ENCODE peak calls at places on chromosomes 3 and 15, in seven cellular contexts. V is Peyer's patch, N is body of pancreas, L is heart left ventricle, X is GM12891, Q is lower leg skin, T is breast epithelium. I is an unnamed sample.
A peak's percentile ranks its signal among the peaks of the same experiment; 100 is the strongest.

GRCh38 chr15:101056366-101057334 is 137.5 kb downstream of the LRRK1 start:
- DNase-seq in Q (peak; percentile 8), X (no peak), T (no peak), V (no peak), N (no peak), L (no peak), I (no peak)

GRCh38 chr3:46673151-46674030 is 20.1 kb downstream of the ALS2CL start:
- DNase-seq in V (no peak), L (peak; percentile 37), X (no peak), N (peak; percentile 4), T (peak; percentile 22), Q (no peak), I (peak; percentile 7)

GRCh38 chr3:107710851-107711250 is 188.1 kb downstream of the BBX start:
- DNase-seq in N (peak; percentile 32), X (no peak), V (no peak), Q (no peak), L (no peak), T (no peak), I (peak; percentile 89)

GRCh38 chr15:77421370-77421700 is 647 bp downstream of the HMG20A start:
- DNase-seq in X (no peak), T (no peak), Q (no peak), N (no peak), L (no peak), V (no peak), I (no peak)

GRCh38 chr3:20043398-20043797 is 3.2 kb downstream of the KAT2B start:
- DNase-seq in X (no peak), L (peak; percentile 87), Q (peak; percentile 85), T (peak; percentile 75), N (peak; percentile 76), V (peak; percentile 85), I (peak; percentile 89)

GRCh38 chr15:56045068-56045748 is 51.8 kb upstream of the NEDD4 start:
- DNase-seq in Q (no peak), T (no peak), V (no peak), N (no peak), X (no peak), L (no peak), I (no peak)

GRCh38 chr3:10249833-10250232 is 1.6 kb downstream of the TATDN2 start:
- DNase-seq in V (no peak), X (no peak), L (no peak), T (no peak), Q (no peak), N (no peak), I (no peak)

GRCh38 chr15:26731965-26732364 is 40.9 kb downstream of the GABRB3 start:
- DNase-seq in N (no peak), X (no peak), L (no peak), T (no peak), V (no peak), Q (no peak), I (no peak)

GRCh38 chr3:13608969-13609725 is 60.2 kb downstream of the FBLN2 start:
- DNase-seq in Q (no peak), L (no peak), N (no peak), X (no peak), V (no peak), T (no peak), I (no peak)

GRCh38 chr15:35852818-35853624 is 307.1 kb upstream of the DPH6 start:
- DNase-seq in L (no peak), T (no peak), V (no peak), Q (no peak), N (no peak), X (no peak), I (no peak)

GRCh38 chr15:67853454-67853853 is 13.6 kb upstream of the RNU6-1 start:
- DNase-seq in V (no peak), T (no peak), X (no peak), L (no peak), N (no peak), Q (no peak), I (no peak)

DNA sequence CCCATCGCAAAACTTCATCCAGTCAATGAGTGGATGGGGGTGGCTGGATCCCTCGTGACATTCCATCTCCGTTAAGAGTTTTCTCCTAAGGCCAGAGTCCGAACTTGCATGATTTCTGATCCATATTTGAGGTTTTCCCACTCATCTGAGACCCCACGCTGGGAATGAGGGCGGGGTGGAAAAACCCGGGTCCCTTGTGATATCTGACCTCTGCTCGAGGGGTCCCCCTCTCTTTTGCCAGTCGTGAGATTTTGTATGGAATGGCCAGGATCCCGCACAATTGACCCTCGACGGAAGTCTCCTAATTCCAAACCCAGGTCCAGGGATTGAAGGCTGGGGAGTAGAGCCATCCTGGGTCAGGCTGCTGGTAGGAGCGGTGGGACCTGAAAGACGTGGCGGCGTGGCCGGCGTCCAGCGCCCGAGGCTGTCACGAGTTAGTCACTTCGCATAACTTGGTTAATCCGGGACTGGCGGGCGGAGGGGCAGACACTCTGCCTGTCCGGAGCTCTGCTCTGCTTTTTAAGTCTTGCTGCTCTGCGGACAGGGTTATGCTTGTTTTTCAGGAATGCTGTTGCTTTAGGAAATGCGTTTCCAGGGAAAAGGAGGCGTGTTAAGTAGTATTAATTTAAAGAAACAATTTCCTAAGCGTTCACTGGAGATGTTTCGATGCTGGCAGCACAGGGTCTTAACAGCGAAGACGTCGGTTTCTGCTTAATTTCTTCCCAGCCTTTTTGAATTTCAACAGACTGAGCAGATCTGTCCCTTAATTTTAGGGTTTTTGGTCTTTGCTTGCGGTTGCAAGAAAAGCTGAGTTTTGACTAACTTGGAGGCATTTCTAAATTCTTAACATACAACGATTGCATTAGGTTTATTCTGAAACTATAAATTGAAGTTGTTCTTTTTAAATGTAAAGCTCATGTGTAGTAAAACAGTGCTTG is 69.7 kb upstream of the LRRFIP2 start:
- DNase-seq in T (peak; percentile 94), N (peak; percentile 81), X (peak; percentile 22), V (peak; percentile 57), Q (peak; percentile 91), L (peak; percentile 86), I (peak; percentile 87)
- TF ChIP-seq POLR2A in T (peak; percentile 34), N (peak; percentile 28), X (no peak), V (no peak), Q (no peak), L (no peak), I (no peak)

GRCh38 chr3:71243230-71243629 is 340.3 kb downstream of the FOXP1 start:
- DNase-seq in N (no peak), Q (no peak), V (no peak), L (no peak), X (no peak), T (no peak), I (no peak)

GRCh38 chr3:71245052-71245488 is 338.5 kb downstream of the FOXP1 start:
- DNase-seq in N (no peak), L (no peak), Q (no peak), T (no peak), V (no peak), X (no peak), I (no peak)

GRCh38 chr3:71241981-71242552 is 341.5 kb downstream of the FOXP1 start:
- DNase-seq in T (no peak), N (no peak), V (no peak), X (no peak), Q (no peak), L (no peak), I (no peak)

GRCh38 chr3:71245971-71246860 is 337.3 kb downstream of the FOXP1 start:
- DNase-seq in X (no peak), T (no peak), N (no peak), V (no peak), L (no peak), Q (no peak), I (no peak)

GRCh38 chr3:71244153-71245051 is 339.1 kb downstream of the FOXP1 start:
- DNase-seq in Q (no peak), V (no peak), X (no peak), N (no peak), T (no peak), L (no peak), I (no peak)
- TF ChIP-seq POLR2A in Q (no peak), V (no peak), X (no peak), N (no peak), T (no peak), L (no peak), I (no peak)

GRCh38 chr15:39358441-39359041 is 222.3 kb upstream of the THBS1 start:
- DNase-seq in T (no peak), N (peak; percentile 33), L (no peak), V (no peak), X (no peak), Q (no peak), I (no peak)
- TF ChIP-seq POLR2A in T (no peak), N (no peak), L (no peak), V (no peak), X (no peak), Q (no peak), I (no peak)

DNA sequence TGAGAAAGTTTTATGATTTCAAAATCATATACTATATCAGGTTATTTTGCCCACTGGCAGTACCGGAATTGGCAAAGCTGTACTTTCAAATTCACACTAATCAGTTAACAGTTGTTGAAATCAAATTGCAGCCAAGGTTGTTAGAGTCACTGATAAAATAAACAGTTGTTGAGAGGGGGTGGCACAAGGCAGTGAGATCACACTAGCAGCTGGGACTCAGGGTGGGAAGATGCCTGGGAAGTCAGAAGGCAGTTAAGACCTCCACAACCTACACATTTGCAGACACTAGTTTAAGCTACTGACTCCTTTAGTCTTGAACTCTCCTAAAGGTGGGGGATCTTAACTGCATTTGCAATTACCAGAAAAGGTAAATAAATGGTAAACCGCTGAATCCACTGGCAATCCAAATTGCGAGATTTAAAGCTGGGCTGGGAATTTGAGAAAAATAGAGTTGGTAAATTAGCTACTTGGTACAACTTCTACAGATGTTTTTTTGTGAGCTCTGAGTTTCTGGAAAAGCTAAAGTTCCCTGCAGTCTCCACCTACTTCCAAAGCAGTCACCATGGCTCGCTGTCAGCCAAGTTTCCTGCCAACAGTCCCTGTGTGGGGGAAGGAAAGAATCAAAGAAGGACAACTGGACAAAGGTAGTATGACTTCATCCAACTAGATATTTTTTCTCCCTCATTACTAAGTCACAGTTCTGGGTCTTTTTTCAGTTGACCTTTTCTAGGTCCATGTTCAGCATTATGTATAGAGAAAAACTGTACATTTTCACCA is 105.7 kb downstream of the ZNF385D start:
- DNase-seq in X (no peak), L (peak; percentile 74), N (peak; percentile 45), T (no peak), Q (no peak), V (no peak), I (peak; percentile 47)
- TF ChIP-seq POLR2A in X (no peak), L (no peak), N (no peak), T (no peak), Q (no peak), V (no peak), I (no peak)

DNA sequence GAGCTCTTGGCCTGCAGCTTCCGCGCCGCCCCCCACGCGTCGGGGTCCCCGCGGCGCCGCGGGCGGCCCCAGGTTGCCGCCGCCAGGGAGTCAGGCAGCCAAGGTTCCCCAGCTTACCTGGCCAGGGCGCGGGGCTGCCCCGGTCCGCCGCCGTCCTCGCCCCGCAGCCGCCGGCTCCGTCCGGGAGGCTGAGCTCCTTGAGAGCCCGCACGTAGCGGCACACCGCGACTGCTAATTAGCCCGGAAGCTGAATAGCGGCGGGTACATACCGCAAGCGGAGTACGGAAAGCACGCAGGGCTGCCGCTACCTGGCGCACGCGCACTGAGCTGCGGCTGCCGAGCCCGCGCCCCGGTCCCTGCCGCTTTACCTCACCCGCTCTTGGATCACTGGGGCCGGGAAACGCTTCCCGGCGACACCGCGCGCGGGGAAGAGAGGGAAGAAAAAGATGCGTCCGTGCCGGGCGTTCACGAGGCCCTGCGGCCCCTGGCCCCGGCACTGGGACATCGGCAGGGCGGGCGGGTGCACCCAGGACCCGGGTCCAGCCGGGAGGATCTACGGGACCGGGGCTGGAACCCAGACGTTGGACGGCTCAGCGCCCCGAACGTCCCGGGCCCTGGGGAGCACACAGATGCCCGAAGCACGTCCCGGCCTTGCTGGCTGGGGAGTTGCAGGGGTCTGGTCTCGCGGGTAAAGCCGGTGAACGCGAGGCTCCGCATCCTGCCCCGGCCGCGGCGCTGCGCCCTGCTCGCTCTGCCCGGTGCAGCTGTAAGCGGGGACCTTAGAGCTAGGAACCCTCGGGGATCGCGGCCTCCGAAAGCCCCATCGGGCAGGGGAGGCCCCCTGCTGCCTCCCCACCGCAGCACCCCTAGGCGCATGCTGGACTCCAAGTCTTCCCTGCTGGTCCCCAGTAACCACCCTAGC is at the start of gene GOLGA8B:
- DNase-seq in V (peak; percentile 73), Q (no peak), T (no peak), L (peak; percentile 75), X (peak; percentile 83), N (peak; percentile 87), I (peak; percentile 79)
- TF ChIP-seq POLR2A in V (no peak), Q (no peak), T (no peak), L (no peak), X (no peak), N (peak; percentile 81), I (no peak)

I was measured in adrenal gland.